ENCODE peak calls at places on chromosomes 6 and 20, in four cellular contexts. O, X, H and W are unnamed samples.

GRCh38 chr6:73888050-73888449 is 192.0 kb downstream of the CD109 start:
- DNase-seq in H (no peak), O (no peak), X (no peak), W (no peak)

GRCh38 chr6:165847407-165848098 is 184.5 kb upstream of the PDE10A start:
- DNase-seq in X (no peak), H (peak; percentile 38), O (peak; percentile 32), W (no peak)

GRCh38 chr6:16067568-16067967 is 61.3 kb upstream of the MYLIP start:
- DNase-seq in H (no peak), O (no peak), X (no peak), W (no peak)

GRCh38 chr20:50052550-50052949 is 60.4 kb downstream of the UBE2V1 start:
- DNase-seq in X (no peak), H (no peak), O (no peak), W (no peak)

GRCh38 chr6:24105146-24105545 is 20.9 kb upstream of the NRSN1 start:
- DNase-seq in H (no peak), X (no peak), O (no peak), W (no peak)

GRCh38 chr6:159464827-159465226 is 228.2 kb downstream of the SOD2 start:
- DNase-seq in O (no peak), X (no peak), H (peak; percentile 11), W (no peak)

GRCh38 chr6:33392979-33393378 is 1.4 kb downstream of the KIFC1 start:
- DNase-seq in H (no peak), X (no peak), O (no peak), W (no peak)

GRCh38 chr6:90739339-90739738 is 152.5 kb upstream of the MAP3K7 start:
- DNase-seq in X (no peak), O (no peak), H (no peak), W (no peak)

GRCh38 chr20:41005361-41005729 is 23.3 kb upstream of the TOP1 start:
- DNase-seq in O (no peak), X (no peak), H (peak; percentile 99), W (no peak)

GRCh38 chr6:81788748-81789147 is 36.3 kb upstream of the TENT5A start:
- DNase-seq in O (no peak), H (peak; percentile 62), X (no peak), W (no peak)

GRCh38 chr6:154638369-154638768 is 94.8 kb upstream of the SCAF8 start:
- DNase-seq in H (peak; percentile 16), X (no peak), O (no peak), W (no peak)

GRCh38 chr6:152201134-152201533 is 393.7 kb downstream of the ESR1 start:
- DNase-seq in X (no peak), O (no peak), H (no peak), W (peak; percentile 46)

GRCh38 chr6:55176958-55177357 is 2.6 kb downstream of the HCRTR2 start:
- DNase-seq in H (peak; percentile 1), O (no peak), X (no peak), W (no peak)

GRCh38 chr6:55180258-55180657 is 5.9 kb downstream of the HCRTR2 start:
- DNase-seq in X (no peak), H (no peak), O (no peak), W (no peak)

GRCh38 chr6:55174211-55175013 is at the start of gene HCRTR2:
- DNase-seq in H (no peak), O (no peak), X (peak; percentile 33), W (no peak)

GRCh38 chr6:55175078-55175777 is 913 bp downstream of the HCRTR2 start:
- DNase-seq in X (no peak), O (no peak), H (no peak), W (no peak)

DNA sequence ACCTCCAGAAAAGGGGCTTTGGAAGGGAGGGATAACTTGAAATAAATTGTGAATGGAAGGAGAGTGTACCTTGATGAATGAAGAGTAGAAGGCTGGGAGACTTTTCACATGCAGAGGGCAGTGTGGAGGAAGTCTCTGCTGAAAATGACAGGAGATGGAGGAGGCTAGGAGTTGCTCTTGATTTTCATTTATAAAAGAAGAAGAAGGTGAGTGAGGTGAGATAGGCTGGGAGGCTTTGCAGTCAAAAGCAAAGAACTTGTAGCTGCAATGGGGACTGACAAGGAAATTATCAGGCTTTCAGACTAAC is 1.4 kb downstream of the HCRTR2 start:
- DNase-seq in X (no peak), O (no peak), H (no peak), W (no peak)
- TF ChIP-seq CTCF in X (no peak), O (no peak), H (no peak), W (no peak)

GRCh38 chr6:85756982-85757381 is 114.3 kb upstream of the SYNCRIP start:
- DNase-seq in H (peak; percentile 45), O (no peak), X (no peak), W (no peak)
- TF ChIP-seq CTCF in H (peak; percentile 51), O (no peak), X (peak; percentile 45), W (peak; percentile 48)

GRCh38 chr6:97465877-97466710 is 183.1 kb upstream of the MMS22L start:
- DNase-seq in X (no peak), H (no peak), O (no peak), W (no peak)
- TF ChIP-seq CTCF in X (no peak), H (no peak), O (no peak), W (peak; percentile 6)

GRCh38 chr20:45814314-45814713 is 1.9 kb downstream of the UBE2C start:
- DNase-seq in H (no peak), X (no peak), O (no peak), W (no peak)

GRCh38 chr20:45813006-45813340 is 529 bp downstream of the UBE2C start:
- DNase-seq in X (no peak), O (no peak), H (no peak), W (no peak)

GRCh38 chr20:45813489-45813888 is 1.0 kb downstream of the UBE2C start:
- DNase-seq in O (no peak), H (no peak), X (no peak), W (no peak)

GRCh38 chr20:45810191-45810590 is 2.3 kb upstream of the UBE2C start:
- DNase-seq in H (no peak), O (no peak), X (no peak), W (no peak)

DNA sequence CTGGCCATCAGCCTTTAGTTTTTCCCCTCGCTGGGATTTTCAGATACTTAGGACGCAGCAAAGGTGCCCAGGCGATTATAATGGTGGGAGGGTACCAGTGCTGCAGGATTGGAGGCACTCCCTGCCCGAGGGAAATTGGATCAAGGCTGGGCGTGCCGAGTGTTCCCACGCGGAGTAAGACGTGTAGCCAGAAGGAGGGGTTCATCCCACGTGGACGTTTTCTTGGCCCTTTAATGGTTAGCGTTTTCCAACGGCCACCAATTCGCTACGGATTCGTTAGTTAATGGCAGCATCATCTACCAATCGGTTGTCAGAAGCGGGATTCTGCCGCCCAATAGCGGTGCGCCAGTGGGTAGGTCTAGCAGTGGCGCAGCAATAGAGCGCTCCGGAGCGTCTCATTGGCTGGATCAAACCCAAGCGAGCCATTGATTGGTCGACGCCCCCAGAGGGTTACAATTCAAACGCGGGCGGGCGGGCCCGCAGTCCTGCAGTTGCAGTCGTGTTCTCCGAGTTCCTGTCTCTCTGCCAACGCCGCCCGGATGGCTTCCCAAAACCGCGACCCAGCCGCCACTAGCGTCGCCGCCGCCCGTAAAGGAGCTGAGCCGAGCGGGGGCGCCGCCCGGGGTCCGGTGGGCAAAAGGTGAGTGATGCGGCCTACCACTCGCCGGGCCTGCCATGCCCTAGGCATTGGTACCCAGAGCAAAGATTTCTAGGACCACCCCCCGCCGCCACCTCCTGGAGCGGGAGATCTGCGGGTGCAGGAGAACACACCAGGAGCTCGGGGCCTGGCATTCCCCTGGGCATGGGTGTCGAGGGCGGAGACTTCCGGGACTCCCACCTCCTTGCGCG is at the start of gene UBE2C:
- DNase-seq in H (peak; percentile 100), O (peak; percentile 96), X (peak; percentile 95), W (peak; percentile 99)
- TF ChIP-seq CTCF in H (no peak), O (no peak), X (no peak), W (no peak)

DNA sequence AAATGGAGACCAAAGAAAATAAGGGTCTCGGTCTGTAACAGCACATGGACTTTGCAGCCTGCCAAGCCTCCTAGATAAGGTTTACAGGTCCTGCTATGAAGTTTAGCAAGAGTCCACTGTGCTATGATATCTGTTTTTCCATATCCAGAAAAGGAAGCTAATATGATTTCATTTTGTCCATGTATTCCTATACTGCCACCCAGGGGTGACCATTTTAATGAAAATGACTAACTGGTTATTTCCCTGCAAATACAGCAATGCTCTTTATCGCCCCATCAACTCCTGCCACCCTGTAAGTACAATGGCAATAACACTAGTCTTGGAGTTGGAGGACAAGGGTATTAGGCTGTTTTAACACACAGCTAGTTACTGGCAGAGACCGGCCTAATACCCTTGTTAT is 115.2 kb upstream of the GLP1R start:
- DNase-seq in H (peak; percentile 9), X (no peak), O (no peak), W (no peak)
- TF ChIP-seq CTCF in H (peak; percentile 13), X (no peak), O (no peak), W (peak; percentile 34)